ENCODE peak calls at places on chromosome 14, in seven cellular contexts. D is Peyer's patch; G is T-helper 2 cell; I is uterus; T is endothelial cell of umbilical vein; S is activated CD8-positive, alpha-beta memory T cell treated with anti-CD3 and anti-CD28 coated beads for 1 hour; Q is fibroblast of mammary gland. F is an unnamed sample.

GRCh38 chr14:103126873-103127304 is 3.6 kb downstream of the TNFAIP2 start:
- DNase-seq in Q (no peak), T (peak), S (no peak), I (peak), G (no peak), D (peak), F (no peak)

GRCh38 chr14:68495638-68496114 is 297.2 kb downstream of the ZFP36L1 start:
- DNase-seq in T (no peak), I (no peak), Q (no peak), G (no peak), S (no peak), D (no peak), F (no peak)

GRCh38 chr14:38731962-38732361 is 371.1 kb downstream of the SEC23A start:
- DNase-seq in G (no peak), I (no peak), S (no peak), Q (no peak), T (no peak), D (no peak), F (no peak)

GRCh38 chr14:100484531-100485267 is 102.5 kb downstream of the BEGAIN start:
- DNase-seq in Q (no peak), T (no peak), I (no peak), G (no peak), S (no peak), D (no peak), F (no peak)

GRCh38 chr14:66645716-66646115 is 137.8 kb downstream of the GPHN start:
- DNase-seq in D (no peak), I (no peak), Q (no peak), T (peak), S (no peak), G (no peak), F (no peak)

GRCh38 chr14:93054876-93055275 is 60.8 kb downstream of the ITPK1 start:
- DNase-seq in I (no peak), G (no peak), T (no peak), Q (no peak), S (no peak), D (no peak), F (no peak)

GRCh38 chr14:53214384-53214783 is 61.3 kb upstream of the DDHD1 start:
- DNase-seq in I (no peak), D (no peak), T (no peak), Q (no peak), S (no peak), G (no peak), F (no peak)

GRCh38 chr14:99524804-99525698 is 43.8 kb downstream of the CCNK start:
- DNase-seq in Q (peak), I (no peak), D (no peak), S (no peak), T (peak), G (no peak), F (no peak)

GRCh38 chr14:99910337-99911268 is 117.4 kb downstream of the EML1 start:
- DNase-seq in Q (peak), I (no peak), T (no peak), G (no peak), S (no peak), D (no peak), F (no peak)

GRCh38 chr14:90277581-90278198 is 21.3 kb downstream of the PSMC1 start:
- DNase-seq in D (no peak), Q (no peak), S (no peak), G (no peak), I (no peak), T (no peak), F (no peak)

GRCh38 chr14:61577506-61577931 is 117.8 kb upstream of the HIF1A start:
- DNase-seq in D (no peak), Q (no peak), I (no peak), G (no peak), S (no peak), T (no peak), F (no peak)

GRCh38 chr14:76546426-76547221 is 170.7 kb downstream of the ESRRB start:
- DNase-seq in G (no peak), I (no peak), Q (peak), D (no peak), S (no peak), T (peak), F (no peak)

GRCh38 chr14:94643316-94644101 is 31.3 kb downstream of the SERPINA3 start:
- DNase-seq in Q (no peak), S (no peak), D (no peak), I (no peak), G (no peak), T (no peak), F (no peak)

GRCh38 chr14:34750670-34751069 is 36.3 kb upstream of the CFL2 start:
- DNase-seq in Q (peak), I (no peak), D (no peak), S (no peak), G (no peak), T (peak), F (no peak)

GRCh38 chr14:100383727-100384158 is 60.6 kb downstream of the SLC25A47 start:
- DNase-seq in S (peak), T (peak), Q (peak), G (peak), D (peak), I (peak), F (no peak)

GRCh38 chr14:101361044-101361443 is 200.3 kb upstream of the DIO3 start:
- DNase-seq in D (no peak), G (no peak), Q (no peak), I (peak), S (no peak), T (no peak), F (no peak)

GRCh38 chr14:96827310-96827709 is 30.1 kb downstream of the VRK1 start:
- DNase-seq in S (no peak), T (no peak), I (no peak), Q (no peak), D (no peak), G (no peak), F (no peak)

GRCh38 chr14:50821471-50822464 is 9.2 kb downstream of the NIN start:
- DNase-seq in I (no peak), S (peak), G (peak), D (peak), T (no peak), Q (no peak), F (no peak)

GRCh38 chr14:32319368-32320049 is 9.6 kb upstream of the AKAP6 start:
- DNase-seq in S (no peak), D (no peak), Q (peak), G (no peak), I (no peak), T (peak), F (no peak)

GRCh38 chr14:68634874-68635601 is 157.8 kb downstream of the ZFP36L1 start:
- DNase-seq in G (no peak), S (no peak), Q (no peak), T (no peak), D (no peak), I (no peak), F (no peak)

GRCh38 chr14:76109087-76109880 is 42.4 kb upstream of the GPATCH2L start:
- DNase-seq in Q (peak), S (no peak), G (no peak), T (no peak), I (no peak), D (no peak), F (no peak)

GRCh38 chr14:56341766-56342418 is 223.7 kb downstream of the PELI2 start:
- DNase-seq in I (no peak), S (no peak), G (no peak), Q (peak), T (peak), D (no peak), F (no peak)

GRCh38 chr14:91745329-91745728 is 13.4 kb upstream of the CATSPERB start:
- DNase-seq in D (no peak), I (no peak), G (no peak), S (no peak), Q (peak), T (no peak), F (no peak)

GRCh38 chr14:53042480-53042879 is 91.6 kb upstream of the FERMT2 start:
- DNase-seq in T (peak), S (no peak), Q (no peak), I (no peak), D (no peak), G (no peak), F (no peak)

GRCh38 chr14:23550131-23550826 is 1.3 kb downstream of the ZFHX2 start:
- DNase-seq in I (no peak), S (no peak), T (no peak), D (no peak), Q (no peak), G (no peak), F (no peak)

GRCh38 chr14:53327716-53328115 is 174.6 kb upstream of the DDHD1 start:
- DNase-seq in T (no peak), I (peak), G (no peak), D (no peak), S (no peak), Q (peak), F (no peak)